ENCODE peak calls at places on chromosome 3, in five cellular contexts. H is adrenal gland; U is effector memory CD4-positive, alpha-beta T cell; I is NCI-H460; J is stimulated activated CD8-positive, alpha-beta memory T cell treated with anti-CD3 and anti-CD28 coated beads, Interleukin-15, amount 100 ng/mL, for 48 hours. P is an unnamed sample.

GRCh38 chr3:67437090-67437489 is 217.3 kb downstream of the SUCLG2 start:
- DNase-seq in H (no peak), U (no peak), I (no peak), J (no peak), P (no peak)

GRCh38 chr3:12158387-12159226 is at the start of gene TIMP4:
- DNase-seq in H (peak), U (no peak), I (no peak), J (no peak), P (peak)

GRCh38 chr3:100600181-100601042 is 9.0 kb upstream of the ADGRG7 start:
- DNase-seq in H (no peak), U (no peak), I (no peak), J (no peak), P (no peak)

GRCh38 chr3:172192830-172193415 is 153.5 kb downstream of the FNDC3B start:
- DNase-seq in H (no peak), U (no peak), I (no peak), J (no peak), P (no peak)

GRCh38 chr3:122890077-122890484 is 95.2 kb downstream of the SLC49A4 start:
- DNase-seq in H (peak), U (no peak), I (no peak), J (no peak), P (peak)

GRCh38 chr3:39937874-39938273 is 128.5 kb downstream of the MYRIP start:
- DNase-seq in H (no peak), U (no peak), I (no peak), J (no peak), P (no peak)

GRCh38 chr3:125087768-125088391 is 32.1 kb upstream of the HEG1 start:
- DNase-seq in H (no peak), U (no peak), I (no peak), J (no peak), P (no peak)

GRCh38 chr3:33915796-33916589 is 117.6 kb downstream of the PDCD6IP start:
- DNase-seq in H (peak), U (no peak), I (no peak), J (no peak), P (no peak)

GRCh38 chr3:188385295-188385694 is 231.3 kb downstream of the LPP start:
- DNase-seq in H (peak), U (no peak), I (peak), J (no peak), P (no peak)

GRCh38 chr3:108329508-108329907 is 33.2 kb downstream of the HHLA2 start:
- DNase-seq in H (no peak), U (no peak), I (no peak), J (no peak), P (no peak)

GRCh38 chr3:69143605-69144004 is 21.2 kb upstream of the LMOD3 start:
- DNase-seq in H (no peak), U (no peak), I (peak), J (no peak), P (no peak)

GRCh38 chr3:44905501-44906159 is 31.2 kb downstream of the TGM4 start:
- DNase-seq in H (no peak), U (no peak), I (no peak), J (no peak), P (no peak)

GRCh38 chr3:158105710-158106438 is at the start of gene SHOX2:
- DNase-seq in H (no peak), U (no peak), I (no peak), J (no peak), P (peak)

GRCh38 chr3:13657660-13658435 is 108.9 kb downstream of the FBLN2 start:
- DNase-seq in H (peak), U (peak), I (peak), J (peak), P (peak)

GRCh38 chr3:31364711-31365110 is 168.0 kb upstream of the STT3B start:
- DNase-seq in H (no peak), U (no peak), I (no peak), J (no peak), P (no peak)